ENCODE peak calls at places on chromosomes 12 and 14, in eight cellular contexts. C is transverse colon, B is OCI-LY7, X is activated B cell treated with CpG ODN at 0.5 μM for 24 hours, J is GM12865, R is tibial nerve, Z is fibroblast of the aortic adventitia, Q is AG04450. F is an unnamed sample.

GRCh38 chr12:91381309-91381804 is 198.7 kb upstream of the DCN start:
- DNase-seq in Q (peak; percentile 76), C (no peak), B (no peak), R (peak; percentile 34), J (peak; percentile 55), Z (peak; percentile 90), X (no peak), F (peak; percentile 12)

GRCh38 chr14:67285876-67286452 is 44.7 kb downstream of the PALS1 start:
- DNase-seq in C (no peak), R (no peak), Z (peak; percentile 78), J (peak; percentile 32), X (no peak), B (peak; percentile 54), Q (peak; percentile 16), F (peak; percentile 33)

GRCh38 chr12:64189530-64189929 is 32.6 kb downstream of the KICS2 start:
- DNase-seq in Z (no peak), C (no peak), R (no peak), B (no peak), Q (no peak), X (no peak), J (no peak), F (no peak)

GRCh38 chr14:71086571-71086970 is 179.3 kb downstream of the PCNX1 start:
- DNase-seq in B (no peak), C (no peak), R (no peak), Z (no peak), X (no peak), J (no peak), Q (no peak), F (no peak)

GRCh38 chr12:105228494-105228893 is 7.5 kb downstream of the APPL2 start:
- DNase-seq in X (no peak), B (no peak), Q (no peak), R (no peak), C (no peak), Z (peak; percentile 58), J (no peak), F (peak; percentile 36)

GRCh38 chr14:65346895-65347294 is 65.6 kb upstream of the FUT8 start:
- DNase-seq in Q (no peak), Z (no peak), R (no peak), J (no peak), X (no peak), B (no peak), C (no peak), F (no peak)

GRCh38 chr12:62703011-62703380 is 232.0 kb downstream of the PPM1H start:
- DNase-seq in Q (no peak), B (no peak), Z (no peak), J (no peak), X (no peak), C (no peak), R (no peak), F (no peak)

GRCh38 chr12:111435661-111436201 is 30.0 kb downstream of the SH2B3 start:
- DNase-seq in B (peak; percentile 38), X (no peak), R (no peak), J (peak; percentile 45), Q (no peak), Z (no peak), C (no peak), F (no peak)

GRCh38 chr12:119308743-119309456 is 25.6 kb upstream of the CCDC60 start:
- DNase-seq in R (no peak), B (no peak), J (no peak), Q (no peak), Z (no peak), X (no peak), C (no peak), F (no peak)

GRCh38 chr12:120231316-120232011 is 30.6 kb upstream of the RPLP0 start:
- DNase-seq in B (peak; percentile 30), X (no peak), Q (peak; percentile 70), R (no peak), C (peak; percentile 58), J (no peak), Z (peak; percentile 84), F (no peak)

GRCh38 chr14:51547260-51547659 is 104.5 kb upstream of the FRMD6 start:
- DNase-seq in Z (peak; percentile 100), X (no peak), C (peak; percentile 22), B (no peak), R (peak; percentile 51), J (no peak), Q (peak; percentile 99), F (no peak)

GRCh38 chr12:25463521-25463920 is 89.6 kb downstream of the LMNTD1 start:
- DNase-seq in R (no peak), C (no peak), B (no peak), Q (no peak), J (no peak), Z (no peak), X (no peak), F (no peak)

GRCh38 chr12:95607642-95608041 is 56.4 kb upstream of the USP44 start:
- DNase-seq in R (no peak), J (no peak), C (no peak), B (no peak), Q (no peak), Z (no peak), X (no peak), F (no peak)

GRCh38 chr12:131455218-131455506 is 255.7 kb upstream of the SFSWAP start:
- DNase-seq in C (no peak), Z (no peak), Q (no peak), X (no peak), B (no peak), R (no peak), J (no peak), F (no peak)

GRCh38 chr14:96816281-96816680 is 19.1 kb downstream of the VRK1 start:
- DNase-seq in B (no peak), Z (no peak), Q (no peak), J (no peak), C (no peak), X (no peak), R (no peak), F (no peak)

DNA sequence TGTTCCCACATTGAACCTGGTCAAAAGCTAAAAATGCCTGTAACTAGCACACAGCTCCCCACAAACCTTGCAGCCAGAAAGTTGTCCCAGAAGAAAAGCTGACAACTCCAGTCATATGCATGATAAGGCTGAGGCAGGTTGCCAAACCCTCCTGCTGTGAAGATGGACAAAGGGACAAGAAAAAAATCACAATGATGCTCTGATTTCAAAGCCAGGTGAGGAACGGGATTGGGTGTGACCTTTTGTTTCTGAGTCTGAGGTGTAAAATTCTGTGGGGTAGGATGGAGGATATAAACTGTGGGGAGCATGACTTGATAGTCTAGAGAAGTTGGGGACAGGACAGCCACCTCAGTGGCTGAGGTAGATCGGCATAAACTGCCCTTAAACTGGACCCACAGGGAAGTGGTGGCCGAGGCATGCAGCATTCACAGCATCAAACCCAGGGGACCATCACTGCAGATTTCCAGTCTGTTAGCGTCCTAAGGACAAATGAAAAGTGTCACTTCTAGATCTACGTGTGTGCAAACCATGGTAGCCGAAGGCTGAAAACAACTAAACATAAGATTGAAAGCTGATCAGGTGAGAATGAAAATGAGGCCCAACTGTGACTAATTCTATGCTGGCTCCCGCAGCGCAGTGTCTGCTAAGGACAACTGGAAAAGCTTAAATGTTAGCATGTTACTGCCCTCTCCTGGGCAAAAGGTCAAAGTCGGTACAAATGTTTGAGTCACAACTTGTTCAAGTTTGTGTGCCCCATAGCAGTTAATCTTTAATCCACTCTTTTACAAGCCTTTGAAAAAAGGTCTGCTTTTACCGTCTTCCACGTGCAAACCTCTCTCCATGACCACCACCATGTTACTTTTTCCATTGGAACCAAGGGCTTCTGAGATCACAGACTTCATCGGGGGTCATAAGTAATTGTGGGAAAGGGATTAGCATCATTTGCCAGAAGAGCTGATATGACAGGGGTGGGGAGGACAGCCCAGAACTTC is 39.8 kb downstream of the GRIN2B start:
- DNase-seq in X (no peak), Q (no peak), Z (peak; percentile 53), C (peak; percentile 78), R (peak; percentile 13), J (peak; percentile 71), B (peak; percentile 46), F (peak; percentile 30)
- TF ChIP-seq CTCF in X (no peak), Q (no peak), Z (no peak), C (peak; percentile 36), R (no peak), J (peak; percentile 49), B (peak; percentile 80), F (peak; percentile 12)

GRCh38 chr12:56804169-56804568 is 41.0 kb downstream of the HSD17B6 start:
- DNase-seq in B (no peak), Z (no peak), C (no peak), J (no peak), R (no peak), X (no peak), Q (no peak), F (no peak)
- TF ChIP-seq CTCF in B (no peak), Z (no peak), C (no peak), J (no peak), R (no peak), X (no peak), Q (no peak), F (no peak)

GRCh38 chr12:78002878-78003277 is 172.2 kb downstream of the NAV3 start:
- DNase-seq in X (no peak), C (no peak), R (no peak), B (peak; percentile 17), Q (no peak), Z (peak; percentile 63), J (no peak), F (no peak)
- TF ChIP-seq CTCF in X (no peak), C (no peak), R (no peak), B (peak; percentile 55), Q (no peak), Z (no peak), J (no peak), F (no peak)

GRCh38 chr14:76491172-76491930 is 115.4 kb downstream of the ESRRB start:
- DNase-seq in J (no peak), R (no peak), X (no peak), Q (no peak), B (no peak), C (no peak), Z (no peak), F (no peak)

GRCh38 chr14:76486251-76486743 is 110.4 kb downstream of the ESRRB start:
- DNase-seq in C (no peak), Z (no peak), B (no peak), R (no peak), J (peak; percentile 33), Q (no peak), X (no peak), F (no peak)

GRCh38 chr14:76489667-76490066 is 113.7 kb downstream of the ESRRB start:
- DNase-seq in X (no peak), B (no peak), C (no peak), R (no peak), Q (no peak), Z (no peak), J (no peak), F (no peak)

GRCh38 chr14:76490735-76491134 is 114.8 kb downstream of the ESRRB start:
- DNase-seq in Z (no peak), X (no peak), B (no peak), Q (no peak), J (peak; percentile 45), C (no peak), R (no peak), F (peak; percentile 51)

DNA sequence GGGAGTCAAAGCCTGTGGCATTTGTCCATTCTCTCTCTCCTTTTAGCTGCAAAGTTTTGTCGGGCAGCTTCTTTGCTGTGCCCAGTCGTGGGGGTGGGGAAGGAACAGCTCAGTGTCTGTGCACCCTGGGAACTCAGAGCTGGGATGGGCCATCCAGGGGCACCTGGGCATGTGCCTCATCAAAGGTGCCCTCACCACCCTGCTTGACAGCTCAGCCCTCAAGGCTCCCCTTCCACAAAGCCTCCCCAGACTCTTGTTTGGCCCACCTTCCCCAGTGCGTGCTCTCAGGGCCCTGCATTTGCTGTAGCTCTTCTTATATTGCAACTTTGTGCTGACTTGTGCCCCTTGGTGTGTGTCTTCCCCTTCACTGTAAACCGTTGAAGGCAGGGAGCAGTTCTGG is 112.6 kb downstream of the ESRRB start:
- DNase-seq in J (no peak), X (no peak), B (no peak), Z (no peak), R (no peak), C (no peak), Q (no peak), F (no peak)
- TF ChIP-seq CTCF in J (no peak), X (no peak), B (no peak), Z (no peak), R (no peak), C (no peak), Q (no peak), F (no peak)